ENCODE peak calls at places on chromosomes 7 and 10, in eight cellular contexts. J is NCI-H2081 treated with DMSO at 0.1 percent for 48 hours; N is EH; C is stimulated activated CD8-positive, alpha-beta memory T cell treated with anti-CD3 and anti-CD28 coated beads, Interleukin-7, amount 100 ng/mL, for 1 hour; B is HT-29; K is lower leg skin; I is epithelial cell of esophagus; L is HEK293T. M is an unnamed sample.

GRCh38 chr7:116836911-116837310 is 25.5 kb upstream of the CAPZA2 start:
- DNase-seq in J (no peak), N (no peak), C (no peak), B (peak; percentile 28), K (no peak), I (peak; percentile 83), L (no peak), M (no peak)

GRCh38 chr7:158827411-158828342 is 1.6 kb downstream of the ESYT2 start:
- DNase-seq in J (no peak), N (peak; percentile 38), C (no peak), B (peak; percentile 69), K (no peak), I (peak; percentile 68), L (no peak), M (no peak)

GRCh38 chr7:112853429-112853828 is 63.2 kb upstream of the TMEM168 start:
- DNase-seq in J (no peak), N (no peak), C (no peak), B (no peak), K (no peak), I (no peak), L (no peak), M (no peak)

GRCh38 chr7:12207046-12207445 is 4.0 kb upstream of the TMEM106B start:
- DNase-seq in J (no peak), N (no peak), C (no peak), B (no peak), K (no peak), I (no peak), L (no peak), M (no peak)

GRCh38 chr7:144026203-144026883 is 22.4 kb upstream of the OR2A5 start:
- DNase-seq in J (no peak), N (no peak), C (no peak), B (no peak), K (no peak), I (no peak), L (no peak), M (no peak)

GRCh38 chr7:140966561-140967234 is 42.0 kb upstream of the BRAF start:
- DNase-seq in J (no peak), N (no peak), C (no peak), B (no peak), K (no peak), I (peak; percentile 20), L (no peak), M (no peak)

GRCh38 chr10:63478564-63478963 is 12.8 kb upstream of the JMJD1C start:
- DNase-seq in J (no peak), N (no peak), C (no peak), B (no peak), K (no peak), I (no peak), L (no peak), M (no peak)

GRCh38 chr10:30694492-30695228 is 65.1 kb upstream of the LYZL2 start:
- DNase-seq in J (no peak), N (no peak), C (no peak), B (no peak), K (no peak), I (no peak), L (no peak), M (no peak)

GRCh38 chr10:77392851-77393250 is 244.8 kb downstream of the KCNMA1 start:
- DNase-seq in J (no peak), N (peak; percentile 99), C (no peak), B (no peak), K (peak; percentile 84), I (peak; percentile 99), L (no peak), M (peak; percentile 93)

GRCh38 chr10:86693721-86694369 is 25.5 kb downstream of the LDB3 start:
- DNase-seq in J (no peak), N (peak; percentile 73), C (no peak), B (peak; percentile 60), K (peak; percentile 91), I (peak; percentile 46), L (peak; percentile 64), M (peak; percentile 41)

M was measured in brain microvascular endothelial cell.